ENCODE peak calls at places on chromosome 3, in eight cellular contexts. P is gastrocnemius medialis, N is suprapubic skin, A is right lobe of liver, D is GM23338, U is body of pancreas, O is fibroblast of lung, Z is ovary. X is an unnamed sample. For H3K27me3, the result is how much of the 10 kb centered on the place peaks cover.

GRCh38 chr3:28136607-28137216 is 104.7 kb upstream of the CMC1 start:
- DNase-seq in Z (no peak), D (no peak), U (no peak), O (no peak), P (no peak), N (no peak), A (no peak), X (no peak)

GRCh38 chr3:186003610-186004009 is 65.8 kb upstream of the TRA2B start:
- DNase-seq in Z (no peak), D (no peak), P (no peak), O (peak), A (no peak), N (no peak), U (no peak), X (no peak)

GRCh38 chr3:47414666-47415587 is 34.1 kb downstream of the PTPN23 start:
- DNase-seq in Z (no peak), D (no peak), A (no peak), N (no peak), O (no peak), U (no peak), P (no peak), X (no peak)

GRCh38 chr3:195522254-195523023 is 20.7 kb downstream of the PPP1R2 start:
- DNase-seq in Z (no peak), D (peak), O (no peak), N (no peak), U (no peak), A (no peak), P (no peak), X (no peak)

GRCh38 chr3:156615592-156616173 is 58.7 kb upstream of the TIPARP start:
- DNase-seq in A (no peak), N (no peak), O (peak), D (no peak), U (no peak), Z (no peak), P (no peak), X (no peak)

GRCh38 chr3:125069452-125069851 is 13.7 kb upstream of the HEG1 start:
- DNase-seq in Z (no peak), N (no peak), D (no peak), O (no peak), U (no peak), P (no peak), A (no peak), X (no peak)

GRCh38 chr3:100797921-100798491 is 88.7 kb downstream of the TFG start:
- DNase-seq in U (no peak), P (no peak), N (no peak), Z (no peak), O (peak), D (no peak), A (no peak), X (no peak)

GRCh38 chr3:131794766-131795381 is 239.9 kb downstream of the CPNE4 start:
- DNase-seq in Z (no peak), U (peak), A (no peak), N (no peak), D (peak), P (no peak), O (peak), X (no peak)

GRCh38 chr3:149784064-149784704 is 8.2 kb downstream of the ANKUB1 start:
- DNase-seq in A (no peak), U (no peak), D (no peak), O (peak), P (no peak), Z (no peak), N (no peak), X (no peak)

GRCh38 chr3:160369784-160370183 is 29.2 kb downstream of the IFT80 start:
- DNase-seq in U (no peak), P (no peak), D (no peak), Z (no peak), A (no peak), N (no peak), O (peak), X (no peak)

GRCh38 chr3:124860599-124860998 is 26.6 kb downstream of the ITGB5 start:
- DNase-seq in D (no peak), A (no peak), Z (peak), N (peak), O (peak), U (peak), P (peak), X (no peak)

GRCh38 chr3:194575484-194576210 is 57.6 kb downstream of the TMEM44 start:
- DNase-seq in D (peak), Z (peak), O (peak), N (no peak), P (no peak), A (peak), U (peak), X (no peak)

GRCh38 chr3:5489536-5489935 is 302.0 kb downstream of the EDEM1 start:
- DNase-seq in A (no peak), Z (no peak), D (no peak), N (no peak), O (no peak), P (no peak), U (no peak), X (no peak)

GRCh38 chr3:38648024-38648658 is 1.3 kb downstream of the SCN5A start:
- DNase-seq in N (no peak), P (no peak), D (no peak), U (no peak), O (no peak), Z (no peak), A (no peak), X (no peak)

GRCh38 chr3:158753814-158754213 is 21.6 kb upstream of the RARRES1 start:
- DNase-seq in D (no peak), O (no peak), P (no peak), N (no peak), U (no peak), Z (no peak), A (no peak), X (no peak)

GRCh38 chr3:3559786-3560185 is 239.4 kb upstream of the LRRN1 start:
- DNase-seq in A (no peak), D (no peak), N (no peak), P (no peak), U (no peak), Z (no peak), O (peak), X (no peak)

GRCh38 chr3:49668861-49669260 is 5.3 kb upstream of the APEH start:
- DNase-seq in A (no peak), N (no peak), P (no peak), Z (no peak), U (no peak), D (no peak), O (peak), X (no peak)

GRCh38 chr3:34683851-34684250 is 885.4 kb downstream of the PDCD6IP start:
- DNase-seq in U (peak), P (no peak), N (no peak), D (peak), O (peak), Z (no peak), A (peak), X (no peak)

GRCh38 chr3:46918634-46919033 is 41.1 kb downstream of the PTH1R start:
- DNase-seq in D (no peak), P (no peak), Z (no peak), U (no peak), N (peak), O (no peak), A (peak), X (no peak)

GRCh38 chr3:105448338-105448982 is 81.8 kb downstream of the ALCAM start:
- DNase-seq in P (no peak), U (no peak), N (no peak), O (peak), A (peak), Z (no peak), D (peak), X (no peak)

GRCh38 chr3:101081990-101082389 is 88.8 kb upstream of the ABI3BP start:
- DNase-seq in Z (no peak), P (no peak), O (peak), D (no peak), U (no peak), N (no peak), A (no peak), X (no peak)

GRCh38 chr3:42161050-42161935 is 70.1 kb downstream of the TRAK1 start:
- DNase-seq in D (peak), P (no peak), Z (no peak), A (no peak), N (no peak), U (no peak), O (peak), X (no peak)

GRCh38 chr3:127585163-127585812 is 5.2 kb downstream of the TPRA1 start:
- DNase-seq in N (no peak), D (no peak), Z (no peak), U (no peak), A (no peak), O (peak), P (no peak), X (no peak)

GRCh38 chr3:51243919-51244318 is 141.2 kb upstream of the MANF start:
- DNase-seq in N (no peak), A (no peak), U (no peak), P (no peak), Z (no peak), D (no peak), O (no peak), X (no peak)

GRCh38 chr3:72232777-72233176 is 447.8 kb upstream of the PROK2 start:
- DNase-seq in U (no peak), D (peak), N (no peak), A (no peak), P (no peak), Z (no peak), O (no peak), X (no peak)

GRCh38 chr3:13348100-13348499 is 72.0 kb downstream of the NUP210 start:
- DNase-seq in U (no peak), O (no peak), N (no peak), D (no peak), P (no peak), A (no peak), Z (no peak), X (no peak)
- H3K27ac ChIP-seq in U (no peak), O (no peak), N (no peak), D (peak), P (no peak), A (no peak), Z (no peak), X (no peak)

DNA sequence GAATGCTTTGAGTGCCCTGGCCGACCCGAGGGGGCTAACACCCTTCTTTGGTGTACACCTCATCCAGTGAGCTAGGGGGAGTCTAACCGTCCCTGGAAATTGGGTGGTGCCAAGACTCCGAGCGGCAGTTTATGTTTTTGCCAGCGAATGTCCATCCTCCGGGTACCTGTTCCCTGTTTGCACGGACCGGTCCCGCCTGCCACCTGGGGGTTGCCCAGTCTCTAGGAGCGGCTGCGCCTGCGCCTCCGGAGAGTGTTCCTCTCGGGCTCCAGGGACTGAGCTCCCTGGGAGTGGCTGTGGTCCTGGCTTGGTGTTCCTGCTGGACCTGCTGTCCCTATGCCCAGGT is 913 bp upstream of the WNT7A start:
- DNase-seq in D (peak), U (no peak), Z (no peak), O (no peak), A (no peak), N (peak), P (no peak), X (no peak)
- H3K27me3 ChIP-seq in D (half or more), U (under half), Z (under half), O (under half), A (under half), N (half or more), P (half or more), X (under half)

GRCh38 chr3:10597733-10598132 is 92.3 kb upstream of the ATP2B2 start:
- DNase-seq in D (no peak), Z (no peak), N (no peak), A (no peak), O (no peak), U (no peak), P (no peak), X (no peak)

GRCh38 chr3:10600159-10601125 is 95.1 kb upstream of the ATP2B2 start:
- DNase-seq in D (no peak), Z (no peak), U (no peak), A (no peak), P (no peak), N (no peak), O (peak), X (no peak)

GRCh38 chr3:10601131-10601856 is 95.9 kb upstream of the ATP2B2 start:
- DNase-seq in U (no peak), D (no peak), P (no peak), Z (no peak), A (no peak), O (peak), N (no peak), X (no peak)

GRCh38 chr3:10599017-10599416 is 93.6 kb upstream of the ATP2B2 start:
- DNase-seq in U (no peak), Z (no peak), O (no peak), A (no peak), D (no peak), P (no peak), N (no peak), X (no peak)

GRCh38 chr3:10599444-10599843 is 94.1 kb upstream of the ATP2B2 start:
- DNase-seq in D (no peak), Z (no peak), A (no peak), P (no peak), N (no peak), O (no peak), U (no peak), X (no peak)
- H3K27ac ChIP-seq in D (no peak), Z (no peak), A (no peak), P (no peak), N (no peak), O (no peak), U (no peak), X (no peak)

GRCh38 chr3:137772231-137772617 is 8.1 kb downstream of the SOX14 start:
- DNase-seq in P (no peak), D (no peak), A (no peak), N (no peak), U (no peak), Z (no peak), O (no peak), X (no peak)
- H3K27me3 ChIP-seq in P (half or more), D (half or more), A (half or more), N (half or more), U (half or more), Z (under half), O (half or more), X (under half)

GRCh38 chr3:172326993-172327392 is 121.3 kb downstream of the GHSR start:
- DNase-seq in Z (no peak), D (no peak), U (no peak), P (no peak), O (no peak), N (no peak), A (no peak), X (no peak)

GRCh38 chr3:172323894-172324590 is 124.2 kb downstream of the GHSR start:
- DNase-seq in U (peak), D (no peak), A (peak), N (no peak), Z (peak), P (peak), O (peak), X (no peak)

GRCh38 chr3:172328282-172328681 is 120.0 kb downstream of the GHSR start:
- DNase-seq in P (no peak), N (no peak), O (no peak), D (no peak), Z (no peak), U (no peak), A (no peak), X (no peak)

GRCh38 chr3:172321035-172321434 is 127.2 kb downstream of the GHSR start:
- DNase-seq in N (no peak), P (no peak), U (no peak), Z (no peak), A (no peak), D (peak), O (no peak), X (no peak)

GRCh38 chr3:172324591-172325203 is 123.6 kb downstream of the GHSR start:
- DNase-seq in O (no peak), Z (peak), N (no peak), P (peak), U (no peak), D (no peak), A (peak), X (no peak)
- H3K27ac ChIP-seq in O (no peak), Z (no peak), N (no peak), P (peak), U (peak), D (no peak), A (peak), X (no peak)

GRCh38 chr3:139342054-139342453 is 1.8 kb upstream of the MRPS22 start:
- DNase-seq in U (no peak), D (no peak), O (no peak), A (no peak), P (no peak), N (no peak), Z (no peak), X (no peak)
- H3K27me3 ChIP-seq in U (under half), D (under half), O (under half), A (under half), P (under half), N (under half), Z (under half), X (under half)

GRCh38 chr3:141450727-141451378 is 36.0 kb upstream of the RASA2 start:
- DNase-seq in A (no peak), D (no peak), P (no peak), U (no peak), O (no peak), Z (no peak), N (no peak), X (no peak)
- H3K27ac ChIP-seq in A (no peak), D (no peak), P (no peak), U (no peak), O (no peak), Z (no peak), N (no peak), X (no peak)

X was measured in CD8-positive, alpha-beta T cell.